ENCODE peak calls at places on chromosomes 12 and 14, in ten cellular contexts. G is Peyer's patch, J is heart right ventricle, X is ascending aorta, I is left ventricle myocardium inferior, F is fibroblast of lung, S is tibial nerve, T is heart left ventricle, P is BE2C, U is K562. B is an unnamed sample. For H3K4me1 and H3K36me3, the result is how much of the 10 kb centered on the place peaks cover.

GRCh38 chr14:104777808-104778249 is 17.7 kb downstream of the AKT1 start:
- DNase-seq in X (no peak), J (no peak), G (no peak), P (no peak), U (no peak), T (no peak), S (no peak), I (no peak), F (no peak), B (no peak)

GRCh38 chr14:73238262-73238852 is 1.1 kb downstream of the PAPLN start:
- DNase-seq in U (no peak), I (no peak), P (no peak), T (no peak), J (no peak), S (peak), X (no peak), F (peak), G (no peak), B (peak)

GRCh38 chr14:35470775-35471174 is 63.2 kb upstream of the INSM2 start:
- DNase-seq in F (peak), I (no peak), P (peak), X (no peak), S (no peak), G (no peak), J (no peak), U (peak), T (no peak), B (no peak)

GRCh38 chr12:7937867-7938506 is 2.0 kb upstream of the SLC2A3 start:
- DNase-seq in J (no peak), P (no peak), F (peak), T (no peak), I (no peak), X (no peak), G (no peak), S (no peak), U (peak), B (no peak)

GRCh38 chr14:68666206-68666730 is 126.6 kb downstream of the ZFP36L1 start:
- DNase-seq in S (no peak), F (no peak), T (no peak), X (peak), I (no peak), J (no peak), G (no peak), U (no peak), P (no peak), B (no peak)

GRCh38 chr14:47846008-47846407 is 170.6 kb upstream of the MDGA2 start:
- DNase-seq in P (no peak), T (no peak), X (no peak), F (no peak), U (no peak), J (no peak), S (no peak), I (no peak), G (no peak), B (no peak)

GRCh38 chr12:124217508-124217981 is 77.3 kb upstream of the RFLNA start:
- DNase-seq in F (peak), G (no peak), I (no peak), T (no peak), P (peak), J (no peak), X (no peak), S (no peak), U (no peak), B (no peak)

GRCh38 chr14:64444984-64445845 is 20.1 kb upstream of the AKAP5 start:
- DNase-seq in F (peak), T (no peak), X (peak), G (peak), U (no peak), J (no peak), P (peak), I (no peak), S (no peak), B (peak)

GRCh38 chr14:67984274-67984673 is 164.7 kb downstream of the RAD51B start:
- DNase-seq in P (no peak), J (no peak), T (no peak), X (no peak), G (no peak), S (no peak), I (no peak), F (peak), U (no peak), B (no peak)

GRCh38 chr12:23536293-23536692 is 413.2 kb downstream of the SOX5 start:
- DNase-seq in P (no peak), S (no peak), I (no peak), U (no peak), F (no peak), X (no peak), T (no peak), G (peak), J (no peak), B (peak)

GRCh38 chr12:100608776-100609175 is 35.3 kb downstream of the GAS2L3 start:
- DNase-seq in J (peak), U (no peak), I (no peak), X (peak), P (no peak), F (no peak), S (no peak), T (no peak), G (no peak), B (no peak)

GRCh38 chr12:69898236-69898635 is 73.2 kb downstream of the MYRFL start:
- DNase-seq in U (no peak), F (peak), T (no peak), I (no peak), G (no peak), P (no peak), S (no peak), X (no peak), J (no peak), B (no peak)

GRCh38 chr12:80044694-80045046 is 54.7 kb upstream of the OTOGL start:
- DNase-seq in I (no peak), P (no peak), G (no peak), X (no peak), S (no peak), T (no peak), J (no peak), U (no peak), F (peak), B (no peak)

GRCh38 chr12:112686373-112686772 is 105.2 kb upstream of the RPH3A start:
- DNase-seq in P (peak), T (no peak), I (no peak), F (peak), G (no peak), S (no peak), J (no peak), U (no peak), X (no peak), B (no peak)

GRCh38 chr14:77459072-77459723 is 1.3 kb downstream of the AHSA1 start:
- DNase-seq in F (peak), I (no peak), T (no peak), U (peak), X (peak), P (peak), G (peak), J (no peak), S (peak), B (peak)

GRCh38 chr12:132923356-132923909 is 32.7 kb downstream of the ZNF605 start:
- DNase-seq in J (no peak), I (no peak), U (no peak), P (no peak), T (no peak), X (no peak), F (peak), G (no peak), S (no peak), B (no peak)

GRCh38 chr12:77120695-77121094 is 55.3 kb upstream of the E2F7 start:
- DNase-seq in X (no peak), I (no peak), F (peak), P (no peak), T (no peak), G (no peak), S (no peak), U (no peak), J (no peak), B (no peak)

GRCh38 chr14:35386673-35387125 is 17.9 kb downstream of the NFKBIA start:
- DNase-seq in S (no peak), G (no peak), J (no peak), X (no peak), I (peak), P (peak), F (no peak), U (no peak), T (no peak), B (no peak)

GRCh38 chr12:99957866-99958466 is 26.8 kb downstream of the ANKS1B start:
- DNase-seq in S (no peak), X (no peak), F (no peak), I (no peak), G (no peak), J (no peak), T (no peak), U (no peak), P (no peak), B (no peak)

GRCh38 chr12:85448548-85449139 is 168.6 kb downstream of the ALX1 start:
- DNase-seq in U (no peak), G (no peak), P (no peak), J (no peak), T (no peak), I (no peak), X (no peak), F (no peak), S (no peak), B (no peak)

DNA sequence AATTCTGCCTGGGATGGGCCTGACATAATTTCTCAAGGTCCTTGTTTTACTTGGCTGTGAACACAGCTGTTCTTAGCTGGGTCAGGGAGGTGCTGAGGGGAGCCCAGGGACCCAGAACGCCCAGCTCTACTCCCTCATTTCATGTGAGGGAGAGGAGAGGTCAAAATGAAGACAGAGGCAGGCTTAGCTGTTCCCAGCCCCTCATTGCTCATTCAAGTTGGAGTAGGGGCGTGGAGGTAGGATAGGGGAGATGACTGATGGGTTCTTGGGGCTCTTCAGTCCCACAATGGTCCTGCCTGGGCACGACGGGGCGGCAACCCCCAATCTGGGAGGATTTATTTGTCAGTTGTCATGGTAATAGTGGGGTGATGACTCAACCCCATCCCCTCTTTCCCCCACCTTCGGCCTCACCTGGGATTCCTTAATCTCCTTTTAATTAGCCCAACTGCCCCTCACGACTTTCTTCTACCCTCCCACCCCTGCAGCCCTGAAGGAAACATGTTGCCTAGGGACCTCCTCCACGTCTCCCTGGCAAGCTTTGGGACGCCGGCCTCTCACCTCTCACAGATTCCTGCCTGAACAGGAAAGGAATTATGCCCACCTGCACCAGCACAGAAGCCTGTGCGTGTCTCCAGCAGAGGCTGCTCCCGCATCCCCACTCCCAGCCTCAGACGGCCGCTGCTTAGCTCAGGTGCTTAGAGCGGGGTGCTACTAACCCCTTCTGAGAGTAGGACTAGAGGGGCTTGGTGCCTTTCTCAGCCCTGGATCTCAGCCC is 10.2 kb downstream of the SPRYD3 start:
- DNase-seq in X (peak), F (no peak), T (no peak), J (no peak), G (no peak), I (no peak), P (no peak), S (no peak), U (no peak), B (no peak)
- H3K4me1 ChIP-seq in X (under half), F (under half), T (half or more), J (half or more), G (under half), I (half or more), P (under half), S (under half), U (under half), B (under half)

GRCh38 chr12:27970981-27971489 is 1.5 kb downstream of the PTHLH start:
- DNase-seq in S (no peak), X (no peak), T (no peak), U (no peak), J (no peak), F (peak), P (no peak), I (no peak), G (no peak), B (peak)
- H3K4me3 ChIP-seq in S (peak), X (peak), T (peak), U (no peak), J (peak), F (no peak), P (no peak), I (peak), G (peak), B (no peak)

DNA sequence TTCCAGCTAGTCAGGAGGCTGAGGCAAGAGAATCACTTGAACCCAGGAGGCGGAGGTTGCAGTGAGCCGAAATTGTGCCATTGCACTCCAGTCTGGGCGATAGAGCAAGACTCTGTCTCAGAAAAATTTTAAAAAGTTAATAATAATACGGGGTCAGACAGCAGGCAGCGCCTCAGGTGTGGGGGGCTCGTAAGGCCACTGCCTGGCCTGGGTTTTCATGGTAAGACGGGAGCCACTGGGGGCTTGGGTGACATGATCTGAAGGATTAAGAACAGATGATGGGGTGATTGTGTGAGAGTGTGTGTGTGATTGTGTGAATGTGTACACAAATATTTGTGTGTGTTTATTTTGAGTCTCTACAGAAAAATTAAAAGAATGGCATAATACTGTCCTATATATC is 23.6 kb downstream of the BCL7A start:
- DNase-seq in X (no peak), T (no peak), F (no peak), J (no peak), S (no peak), P (no peak), I (no peak), G (no peak), U (no peak), B (no peak)
- H3K36me3 ChIP-seq in X (under half), T (under half), F (under half), J (under half), S (half or more), P (half or more), I (half or more), G (under half), U (under half), B (under half)

GRCh38 chr14:54675236-54676125 is 108.6 kb downstream of the SAMD4A start:
- DNase-seq in S (no peak), F (peak), T (no peak), I (no peak), P (no peak), U (no peak), X (no peak), G (no peak), J (no peak), B (no peak)

GRCh38 chr14:54673193-54674121 is 106.5 kb downstream of the SAMD4A start:
- DNase-seq in I (no peak), U (peak), F (peak), T (no peak), J (no peak), X (no peak), G (no peak), P (no peak), S (no peak), B (no peak)

GRCh38 chr14:54680636-54681035 is 113.7 kb downstream of the SAMD4A start:
- DNase-seq in G (no peak), J (no peak), P (no peak), T (no peak), U (no peak), S (no peak), I (no peak), X (no peak), F (no peak), B (no peak)

GRCh38 chr14:54674342-54674741 is 107.4 kb downstream of the SAMD4A start:
- DNase-seq in F (no peak), T (no peak), S (no peak), J (no peak), U (no peak), X (no peak), P (no peak), G (no peak), I (no peak), B (no peak)

DNA sequence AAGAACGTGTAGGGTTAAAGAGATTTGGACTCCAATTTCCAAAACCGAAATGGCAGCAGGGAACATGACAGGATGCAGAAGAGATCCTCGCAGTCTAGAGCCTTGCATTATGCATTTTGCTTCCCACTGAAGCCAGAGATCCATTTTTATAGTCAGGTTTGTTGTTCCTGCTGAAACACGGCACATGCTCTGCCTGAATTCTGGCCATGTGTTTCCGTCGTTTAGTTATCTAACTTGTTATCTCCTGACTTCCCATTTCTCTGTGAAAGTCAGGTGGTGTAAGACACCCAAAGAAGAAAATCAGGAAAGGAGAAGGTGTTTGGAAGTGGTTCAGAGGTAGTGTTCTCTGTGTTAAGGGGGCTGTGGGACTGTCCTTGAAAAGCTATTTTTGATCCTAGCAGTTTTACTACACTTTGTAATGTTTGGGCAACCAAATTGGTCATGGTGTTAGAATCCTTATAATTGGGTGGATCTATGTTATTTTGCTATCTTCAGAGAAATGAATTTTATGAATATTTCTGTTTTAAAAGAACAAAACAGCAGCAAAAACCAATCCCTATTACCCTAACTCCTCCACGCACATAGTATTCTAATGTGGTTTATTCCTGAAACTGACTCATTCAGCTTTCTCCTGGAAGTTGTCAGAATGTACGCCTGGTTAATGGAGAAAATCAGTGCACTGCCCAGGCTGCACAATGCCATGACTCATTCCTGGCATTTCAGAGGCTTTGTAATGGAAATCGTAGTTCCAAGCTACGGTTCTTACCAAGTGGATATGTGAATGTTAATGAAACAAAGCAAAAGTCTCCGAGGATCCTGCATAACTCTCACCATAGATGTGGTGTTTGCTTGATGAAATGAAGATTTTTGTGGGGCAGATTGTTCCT is 110.1 kb downstream of the SAMD4A start:
- DNase-seq in F (peak), T (peak), S (no peak), U (no peak), I (no peak), G (no peak), X (peak), J (no peak), P (no peak), B (no peak)
- H3K4me1 ChIP-seq in F (under half), T (under half), S (under half), U (under half), I (half or more), G (under half), X (under half), J (half or more), P (under half), B (under half)

GRCh38 chr14:99807413-99808132 is 14.4 kb downstream of the EML1 start:
- DNase-seq in G (no peak), T (no peak), X (no peak), J (no peak), P (peak), U (no peak), F (peak), I (no peak), S (no peak), B (no peak)
- H3K4me3 ChIP-seq in G (no peak), T (no peak), X (no peak), J (no peak), P (no peak), U (no peak), F (no peak), I (no peak), S (no peak), B (no peak)

B was measured in mucosa of descending colon.